ENCODE peak calls at places on chromosomes 11 and 22, in eight cellular contexts. D, H, F, R, N, L, P and U are unnamed samples.

GRCh38 chr22:44995282-44995597 is 14.6 kb downstream of the PHF21B start:
- DNase-seq in H (no peak), R (no peak), P (no peak), D (no peak), L (no peak), F (no peak), N (no peak), U (no peak)

GRCh38 chr11:5550440-5551095 is 2.2 kb upstream of the OR52H1 start:
- DNase-seq in D (peak; percentile 14), L (no peak), N (peak; percentile 49), R (peak; percentile 46), P (no peak), H (peak; percentile 29), F (no peak), U (peak; percentile 83)

GRCh38 chr11:112388496-112388895 is 127.8 kb upstream of the PLET1 start:
- DNase-seq in F (no peak), D (no peak), N (no peak), R (no peak), H (no peak), L (no peak), P (no peak), U (no peak)

GRCh38 chr22:38849816-38850215 is 6.0 kb upstream of the NPTXR start:
- DNase-seq in L (peak; percentile 46), P (no peak), D (no peak), H (no peak), F (no peak), N (no peak), R (no peak), U (no peak)

GRCh38 chr22:44596726-44597125 is 98.7 kb upstream of the RTL6 start:
- DNase-seq in R (no peak), N (no peak), H (no peak), D (no peak), F (no peak), L (no peak), P (no peak), U (no peak)

GRCh38 chr11:57901756-57902155 is 121.9 kb upstream of the OR9Q1 start:
- DNase-seq in N (no peak), R (no peak), D (no peak), P (no peak), H (no peak), F (no peak), L (no peak), U (no peak)

GRCh38 chr22:42978453-42979103 is 36.4 kb downstream of the PACSIN2 start:
- DNase-seq in R (peak; percentile 92), P (peak; percentile 58), N (peak; percentile 54), H (no peak), L (no peak), F (no peak), D (no peak), U (peak; percentile 85)

GRCh38 chr11:124759268-124760204 is 2.6 kb downstream of the ESAM start:
- DNase-seq in N (no peak), P (no peak), R (peak; percentile 67), F (no peak), D (no peak), H (no peak), L (peak; percentile 85), U (no peak)

GRCh38 chr11:2369320-2369719 is 7.8 kb upstream of the CD81 start:
- DNase-seq in H (no peak), R (no peak), F (no peak), D (no peak), L (peak; percentile 52), P (no peak), N (no peak), U (no peak)

GRCh38 chr11:130829801-130830562 is 86.3 kb downstream of the SNX19 start:
- DNase-seq in D (no peak), P (peak; percentile 64), N (no peak), L (no peak), R (peak; percentile 36), F (no peak), H (no peak), U (peak; percentile 67)

GRCh38 chr11:69367211-69367964 is 73.4 kb downstream of the MYEOV start:
- DNase-seq in D (no peak), H (no peak), N (no peak), P (no peak), R (no peak), L (no peak), F (no peak), U (no peak)

GRCh38 chr11:32113200-32113599 is 22.3 kb downstream of the RCN1 start:
- DNase-seq in H (peak; percentile 54), L (no peak), R (no peak), P (no peak), F (no peak), N (no peak), D (no peak), U (peak; percentile 28)

GRCh38 chr22:37808294-37808657 is 542 bp downstream of the GCAT start:
- DNase-seq in R (peak; percentile 48), N (peak; percentile 52), D (no peak), L (no peak), F (no peak), H (no peak), P (no peak), U (peak; percentile 49)

GRCh38 chr11:65204646-65205601 is 23.2 kb downstream of the CAPN1 start:
- DNase-seq in N (peak; percentile 51), H (no peak), P (no peak), D (peak; percentile 46), F (peak; percentile 40), R (peak; percentile 42), L (peak; percentile 76), U (peak; percentile 50)

GRCh38 chr22:17194213-17194612 is 25.0 kb downstream of the ADA2 start:
- DNase-seq in D (no peak), R (no peak), H (no peak), F (no peak), L (no peak), N (no peak), P (no peak), U (no peak)

GRCh38 chr11:113267536-113267935 is 46.8 kb upstream of the TTC12 start:
- DNase-seq in L (no peak), R (no peak), H (no peak), P (no peak), F (no peak), N (no peak), D (no peak), U (no peak)

GRCh38 chr22:46537946-46538815 is 761 bp upstream of the CELSR1 start:
- DNase-seq in H (peak; percentile 34), R (peak; percentile 40), D (no peak), N (peak; percentile 55), P (no peak), F (peak; percentile 37), L (peak; percentile 86), U (peak; percentile 38)

GRCh38 chr11:57560146-57560545 is 7.3 kb downstream of the UBE2L6 start:
- DNase-seq in P (no peak), F (no peak), R (no peak), N (no peak), H (no peak), D (no peak), L (no peak), U (no peak)

GRCh38 chr22:32255726-32256125 is 579 bp upstream of the SLC5A4 start:
- DNase-seq in D (no peak), F (no peak), R (no peak), P (no peak), L (no peak), N (no peak), H (no peak), U (no peak)

GRCh38 chr11:129252621-129253020 is 60.5 kb upstream of the ARHGAP32 start:
- DNase-seq in F (peak; percentile 19), H (no peak), L (no peak), P (no peak), D (no peak), N (no peak), R (no peak), U (no peak)

GRCh38 chr11:16739326-16739875 is 954 bp downstream of the C11orf58 start:
- DNase-seq in P (no peak), D (peak; percentile 15), F (no peak), N (peak; percentile 48), H (peak; percentile 19), L (no peak), R (peak; percentile 49), U (peak; percentile 49)

GRCh38 chr11:111910637-111911562 is 670 bp downstream of the CRYAB start:
- DNase-seq in R (no peak), D (no peak), F (no peak), P (no peak), H (no peak), L (no peak), N (peak; percentile 44), U (peak; percentile 51)

GRCh38 chr11:16000065-16000464 is 356.3 kb downstream of the SOX6 start:
- DNase-seq in D (no peak), H (peak; percentile 61), R (peak; percentile 84), P (no peak), F (no peak), L (no peak), N (peak; percentile 52), U (peak; percentile 85)

GRCh38 chr11:62669420-62670161 is 1.9 kb upstream of the UQCC3 start:
- DNase-seq in N (no peak), F (no peak), H (no peak), P (no peak), D (no peak), L (no peak), R (no peak), U (no peak)

GRCh38 chr11:114202011-114202609 is 94.1 kb upstream of the NNMT start:
- DNase-seq in P (no peak), F (no peak), L (no peak), D (no peak), N (no peak), H (no peak), R (no peak), U (peak; percentile 66)

GRCh38 chr11:43556269-43556668 is 124.3 kb upstream of the HSD17B12 start:
- DNase-seq in D (no peak), H (no peak), P (no peak), L (no peak), F (no peak), R (no peak), N (no peak), U (no peak)
- H3K4me3 ChIP-seq in D (no peak overlapping the region), H (no peak overlapping the region), P (no peak overlapping the region), L (no peak overlapping the region), F (no peak overlapping the region), R (no peak overlapping the region), N (no peak overlapping the region), U (no peak overlapping the region)

GRCh38 chr22:41919357-41920224 is 4.7 kb upstream of the SHISA8 start:
- DNase-seq in H (peak; percentile 17), F (no peak), N (peak; percentile 35), P (no peak), L (no peak), R (no peak), D (peak; percentile 93), U (peak; percentile 33)
- H3K4me3 ChIP-seq in H (peak overlapping the region; percentile 49), F (no peak overlapping the region), N (peak overlapping the region; percentile 66), P (peak overlapping the region; percentile 52), L (peak overlapping the region; percentile 39), R (peak overlapping the region; percentile 40), D (peak overlapping the region; percentile 47), U (peak overlapping the region; percentile 34)

GRCh38 chr11:74019860-74020259 is 11.0 kb upstream of the UCP3 start:
- DNase-seq in P (no peak), N (peak; percentile 29), R (no peak), H (no peak), L (no peak), D (peak; percentile 14), F (no peak), U (no peak)
- H3K4me3 ChIP-seq in P (no peak overlapping the region), N (no peak overlapping the region), R (no peak overlapping the region), H (no peak overlapping the region), L (no peak overlapping the region), D (no peak overlapping the region), F (no peak overlapping the region), U (no peak overlapping the region)

DNA sequence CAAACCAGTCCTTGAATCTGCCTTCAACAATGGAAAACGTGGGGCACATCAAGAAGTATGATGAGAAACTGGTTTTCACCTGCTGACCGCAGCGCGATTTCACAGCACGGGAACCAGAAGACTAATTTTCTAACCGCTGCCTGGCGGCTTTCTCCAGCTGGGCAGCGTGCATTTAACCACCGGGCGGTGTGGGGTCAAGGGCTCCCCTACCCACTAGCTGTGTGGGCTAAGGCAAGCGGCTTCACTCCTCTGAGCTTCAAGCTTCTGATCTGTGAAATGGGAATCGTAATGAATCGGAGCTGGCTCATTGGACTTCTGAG is 4.2 kb downstream of the SHANK2 start:
- DNase-seq in F (no peak), R (no peak), H (no peak), N (no peak), P (peak; percentile 5), L (no peak), D (no peak), U (no peak)
- H3K4me3 ChIP-seq in F (no peak overlapping the region), R (no peak overlapping the region), H (no peak overlapping the region), N (no peak overlapping the region), P (no peak overlapping the region), L (no peak overlapping the region), D (no peak overlapping the region), U (no peak overlapping the region)